ENCODE peak calls at places on chromosome 13, in eight cellular contexts. A is ureter, J is germinal center, P is T follicular helper cell, R is Calu3, N is RPMI7951, O is Ammon's horn, H is pancreas. F is an unnamed sample.

GRCh38 chr13:30681489-30682242 is 53.7 kb upstream of the ALOX5AP start:
- DNase-seq in A (no peak), N (peak), O (no peak), R (no peak), H (no peak), P (no peak), J (no peak), F (no peak)

GRCh38 chr13:33870046-33870668 is 52.2 kb downstream of the RFC3 start:
- DNase-seq in N (no peak), J (peak), R (no peak), P (no peak), A (no peak), O (no peak), H (peak), F (no peak)

GRCh38 chr13:51912091-51912490 is 50.3 kb downstream of the CCDC70 start:
- DNase-seq in R (no peak), N (peak), J (no peak), O (peak), H (peak), A (no peak), P (no peak), F (no peak)

GRCh38 chr13:24911135-24911524 is 147.2 kb downstream of the RNF17 start:
- DNase-seq in R (no peak), P (no peak), H (no peak), N (peak), J (no peak), O (no peak), A (no peak), F (no peak)

GRCh38 chr13:57665471-57665870 is 33.9 kb downstream of the PCDH17 start:
- DNase-seq in O (peak), A (no peak), H (no peak), P (no peak), N (peak), J (no peak), R (no peak), F (no peak)

GRCh38 chr13:102227696-102228095 is 174.2 kb downstream of the FGF14 start:
- DNase-seq in A (no peak), N (no peak), O (no peak), H (no peak), P (no peak), J (no peak), R (no peak), F (no peak)

GRCh38 chr13:46377554-46377953 is 9.5 kb downstream of the RUBCNL start:
- DNase-seq in H (no peak), A (no peak), N (no peak), J (peak), O (no peak), P (no peak), R (no peak), F (no peak)

GRCh38 chr13:41533266-41533665 is 75.9 kb downstream of the RGCC start:
- DNase-seq in J (no peak), O (no peak), R (no peak), A (no peak), H (no peak), P (no peak), N (no peak), F (no peak)

GRCh38 chr13:99396446-99396845 is 89.2 kb upstream of the GPR183 start:
- DNase-seq in O (no peak), A (no peak), P (no peak), H (no peak), R (no peak), N (no peak), J (no peak), F (no peak)

GRCh38 chr13:29402168-29402621 is 193.3 kb downstream of the SLC7A1 start:
- DNase-seq in O (peak), R (no peak), H (no peak), A (no peak), J (no peak), P (no peak), N (peak), F (no peak)

GRCh38 chr13:107339209-107339608 is 771.3 kb upstream of the ARGLU1 start:
- DNase-seq in N (no peak), R (no peak), O (no peak), P (no peak), A (no peak), J (no peak), H (no peak), F (no peak)

GRCh38 chr13:93361703-93362102 is 135.1 kb downstream of the GPC6 start:
- DNase-seq in N (no peak), R (no peak), P (no peak), J (no peak), H (no peak), O (no peak), A (no peak), F (no peak)

GRCh38 chr13:104491951-104492350 is 1425.7 kb upstream of the SLC10A2 start:
- DNase-seq in R (no peak), J (no peak), A (no peak), N (no peak), P (no peak), O (peak), H (no peak), F (no peak)

GRCh38 chr13:61010358-61010757 is 405.3 kb downstream of the PCDH20 start:
- DNase-seq in J (no peak), O (no peak), R (no peak), P (no peak), A (no peak), H (no peak), N (no peak), F (no peak)

GRCh38 chr13:32846556-32846955 is 169.7 kb upstream of the KL start:
- DNase-seq in N (no peak), A (no peak), R (no peak), H (no peak), J (no peak), O (no peak), P (no peak), F (no peak)

GRCh38 chr13:70994204-70994603 is 872.8 kb downstream of the DACH1 start:
- DNase-seq in N (no peak), O (no peak), H (no peak), R (no peak), P (no peak), A (no peak), J (no peak), F (no peak)

GRCh38 chr13:96860829-96861228 is 133.4 kb downstream of the OXGR1 start:
- DNase-seq in N (no peak), P (no peak), R (no peak), O (no peak), H (no peak), J (no peak), A (no peak), F (no peak)

GRCh38 chr13:53137777-53138176 is 109.2 kb downstream of the OLFM4 start:
- DNase-seq in R (no peak), P (no peak), H (no peak), O (no peak), J (no peak), N (no peak), A (no peak), F (no peak)

GRCh38 chr13:25776722-25777121 is 275.1 kb downstream of the SHISA2 start:
- DNase-seq in A (no peak), R (no peak), J (no peak), P (no peak), H (no peak), N (no peak), O (no peak), F (no peak)

GRCh38 chr13:110230661-110231347 is 76.2 kb downstream of the COL4A1 start:
- DNase-seq in P (no peak), O (no peak), A (peak), H (no peak), R (no peak), J (no peak), N (no peak), F (no peak)

GRCh38 chr13:94198666-94199065 is 280.8 kb downstream of the DCT start:
- DNase-seq in J (no peak), N (peak), O (no peak), P (no peak), A (no peak), R (no peak), H (no peak), F (no peak)

GRCh38 chr13:44293908-44294735 is 79.5 kb upstream of the SERP2 start:
- DNase-seq in P (no peak), J (no peak), R (no peak), N (peak), H (no peak), O (peak), A (no peak), F (no peak)

GRCh38 chr13:46975173-46975572 is 78.3 kb upstream of the HTR2A start:
- DNase-seq in R (no peak), P (no peak), H (no peak), A (no peak), N (no peak), J (no peak), O (no peak), F (no peak)

GRCh38 chr13:19864339-19865309 is 1.2 kb upstream of the ZMYM5 start:
- DNase-seq in R (peak), A (peak), N (peak), H (peak), P (peak), O (peak), J (peak), F (peak)

GRCh38 chr13:39327080-39327479 is 275.9 kb downstream of the LHFPL6 start:
- DNase-seq in P (no peak), N (no peak), O (no peak), A (no peak), J (no peak), R (no peak), H (no peak), F (no peak)

GRCh38 chr13:28574617-28575142 is 79.8 kb upstream of the FLT1 start:
- DNase-seq in A (no peak), J (peak), R (peak), O (no peak), P (no peak), N (peak), H (no peak), F (no peak)

F was measured in chondrocyte.